ENCODE peak calls at places on chromosome 19, in six cellular contexts. E is right atrium auricular region, G is GM10248, A is fibroblast of villous mesenchyme, L is GM12865, O is upper lobe of left lung. Z is an unnamed sample.
A peak's percentile ranks its signal among the peaks of the same experiment; 100 is the strongest.

GRCh38 chr19:3693030-3693925 is 7.0 kb downstream of the PIP5K1C start:
- DNase-seq in E (no peak), G (no peak), A (no peak), L (no peak), O (no peak), Z (no peak)

GRCh38 chr19:16373539-16373938 is 48.9 kb downstream of the KLF2 start:
- DNase-seq in E (no peak), G (no peak), A (peak; percentile 94), L (no peak), O (no peak), Z (no peak)

GRCh38 chr19:2046046-2046907 is 4.8 kb downstream of the MKNK2 start:
- DNase-seq in E (no peak), G (no peak), A (no peak), L (peak; percentile 29), O (no peak), Z (no peak)

GRCh38 chr19:49434907-49435577 is 6.3 kb downstream of the SLC17A7 start:
- DNase-seq in E (no peak), G (no peak), A (no peak), L (no peak), O (no peak), Z (no peak)

GRCh38 chr19:29840066-29840950 is 28.5 kb downstream of the CCNE1 start:
- DNase-seq in E (no peak), G (no peak), A (no peak), L (no peak), O (no peak), Z (no peak)

GRCh38 chr19:53466726-53467125 is 807 bp upstream of the ZNF813 start:
- DNase-seq in E (no peak), G (no peak), A (no peak), L (no peak), O (no peak), Z (no peak)

GRCh38 chr19:12945479-12946091 is at the start of gene RAD23A:
- DNase-seq in E (peak; percentile 98), G (peak; percentile 95), A (peak; percentile 99), L (peak; percentile 99), O (peak; percentile 98), Z (peak; percentile 99)

GRCh38 chr19:32674153-32674958 is 624 bp downstream of the ANKRD27 start:
- DNase-seq in E (no peak), G (no peak), A (no peak), L (no peak), O (peak; percentile 38), Z (no peak)

GRCh38 chr19:35216026-35216832 is 12.3 kb downstream of the FAM187B start:
- DNase-seq in E (no peak), G (no peak), A (peak; percentile 37), L (no peak), O (no peak), Z (no peak)

GRCh38 chr19:1047696-1048147 is 7.8 kb downstream of the ABCA7 start:
- DNase-seq in E (no peak), G (no peak), A (no peak), L (no peak), O (no peak), Z (no peak)

GRCh38 chr19:41886761-41887710 is 4.1 kb downstream of the ARHGEF1 start:
- DNase-seq in E (no peak), G (peak; percentile 62), A (no peak), L (peak; percentile 85), O (no peak), Z (no peak)

GRCh38 chr19:53664760-53665159 is 33.0 kb downstream of the DPRX start:
- DNase-seq in E (no peak), G (no peak), A (no peak), L (no peak), O (no peak), Z (no peak)

GRCh38 chr19:55226788-55227187 is 1.8 kb downstream of the TMEM86B start:
- DNase-seq in E (no peak), G (no peak), A (no peak), L (no peak), O (no peak), Z (no peak)

GRCh38 chr19:42316223-42317211 is 3.4 kb downstream of the TMEM145 start:
- DNase-seq in E (no peak), G (peak; percentile 74), A (no peak), L (peak; percentile 76), O (peak; percentile 51), Z (no peak)

GRCh38 chr19:51078731-51079130 is 4.0 kb downstream of the KLK14 start:
- DNase-seq in E (no peak), G (no peak), A (no peak), L (no peak), O (no peak), Z (no peak)

GRCh38 chr19:47122359-47123335 is 8.0 kb upstream of the SAE1 start:
- DNase-seq in E (no peak), G (no peak), A (peak; percentile 76), L (no peak), O (no peak), Z (no peak)

GRCh38 chr19:18502633-18503294 is 19.1 kb downstream of the ELL start:
- DNase-seq in E (no peak), G (no peak), A (no peak), L (no peak), O (peak; percentile 54), Z (no peak)

GRCh38 chr19:49216076-49216475 is 58.5 kb downstream of the TRPM4 start:
- DNase-seq in E (no peak), G (no peak), A (peak; percentile 27), L (no peak), O (no peak), Z (no peak)

GRCh38 chr19:7926021-7926726 is at the start of gene CTXN1:
- DNase-seq in E (no peak), G (peak; percentile 90), A (peak; percentile 54), L (peak; percentile 72), O (peak; percentile 59), Z (peak; percentile 78)

DNA sequence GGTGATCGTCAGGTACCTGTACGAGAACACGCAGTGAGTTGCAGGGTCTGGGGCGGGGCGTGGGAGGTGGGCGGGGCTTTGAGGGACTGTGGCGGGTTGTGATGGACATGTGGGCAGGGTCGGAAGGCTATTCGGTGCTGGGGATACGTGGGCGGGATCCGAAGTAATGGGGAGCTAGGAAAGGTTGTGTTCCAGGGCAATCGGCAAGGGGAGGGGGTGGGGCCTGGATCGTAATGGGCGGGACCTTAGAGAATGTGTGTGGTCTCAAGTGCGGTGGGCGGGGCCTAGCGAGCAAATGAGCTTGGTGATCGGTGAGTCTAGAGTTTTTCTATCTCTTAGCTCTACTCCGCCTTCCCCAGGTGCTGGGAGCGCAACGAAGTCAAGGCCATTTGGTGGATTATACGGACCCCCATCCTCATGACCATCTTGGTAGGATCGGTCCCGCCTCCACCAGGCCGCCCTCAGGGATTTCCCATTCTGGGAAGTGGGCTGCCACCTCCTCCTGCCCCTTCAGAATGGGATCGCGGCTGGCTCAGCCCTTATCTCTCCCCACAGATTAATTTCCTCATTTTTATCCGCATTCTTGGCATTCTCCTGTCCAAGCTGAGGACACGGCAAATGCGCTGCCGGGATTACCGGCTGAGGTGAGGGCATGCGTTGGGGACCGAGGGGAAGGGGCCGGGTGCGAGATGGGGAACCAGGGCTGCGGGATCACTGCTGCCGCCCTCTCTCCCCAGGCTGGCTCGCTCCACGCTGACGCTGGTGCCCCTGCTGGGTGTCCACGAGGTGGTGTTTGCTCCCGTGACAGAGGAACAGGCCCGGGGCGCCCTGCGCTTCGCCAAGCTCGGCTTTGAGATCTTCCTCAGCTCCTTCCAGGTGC is 9.6 kb downstream of the GIPR start:
- DNase-seq in E (peak; percentile 70), G (peak; percentile 89), A (peak; percentile 89), L (peak; percentile 93), O (peak; percentile 97), Z (peak; percentile 53)
- TF ChIP-seq CTCF in E (no peak), G (no peak), A (no peak), L (peak; percentile 11), O (peak; percentile 44), Z (peak; percentile 44)

DNA sequence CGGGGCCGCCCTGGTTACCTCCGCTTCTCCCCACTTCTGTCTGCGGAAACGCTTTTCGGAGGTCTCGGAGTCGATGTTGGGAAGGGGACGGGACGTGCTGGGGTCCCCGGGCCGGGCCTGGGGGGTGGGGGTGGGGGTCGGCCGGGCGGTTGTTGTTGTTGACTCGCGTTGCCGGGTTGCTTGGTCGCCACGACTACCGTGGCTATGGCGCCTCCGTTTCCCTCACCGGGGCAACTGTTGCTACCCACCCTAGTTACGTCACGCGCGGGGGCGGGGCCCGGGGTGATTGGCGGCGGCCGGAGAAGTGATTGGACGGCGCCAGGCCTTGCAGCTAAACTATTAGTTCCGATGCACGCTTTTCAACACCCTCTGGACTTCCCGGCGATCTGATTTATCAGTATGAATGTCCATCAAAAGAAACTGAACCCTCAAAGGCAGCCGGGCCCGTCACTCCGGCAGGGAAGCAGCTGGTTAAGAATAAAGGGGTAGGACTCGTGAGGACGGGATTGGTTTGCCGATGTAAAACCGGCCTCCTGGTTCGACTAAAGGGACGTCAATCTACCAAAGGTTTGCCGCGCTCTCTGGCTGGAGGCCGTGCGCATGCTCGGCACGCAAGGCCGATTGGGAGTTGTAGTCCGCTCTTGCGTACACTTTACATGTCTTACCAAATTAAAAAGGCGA is at the start of gene RFX1:
- DNase-seq in E (peak; percentile 100), G (peak; percentile 92), A (peak; percentile 100), L (peak; percentile 100), O (peak; percentile 98), Z (peak; percentile 99)
- TF ChIP-seq CTCF in E (no peak), G (no peak), A (no peak), L (no peak), O (no peak), Z (no peak)

GRCh38 chr19:45929247-45929646 is 14.7 kb upstream of the NANOS2 start:
- DNase-seq in E (no peak), G (no peak), A (no peak), L (no peak), O (no peak), Z (no peak)

GRCh38 chr19:45934551-45935230 is 20.1 kb upstream of the NANOS2 start:
- DNase-seq in E (no peak), G (no peak), A (no peak), L (no peak), O (no peak), Z (no peak)

GRCh38 chr19:45927565-45928261 is 13.1 kb upstream of the NANOS2 start:
- DNase-seq in E (peak; percentile 83), G (peak; percentile 99), A (peak; percentile 89), L (peak; percentile 95), O (peak; percentile 92), Z (peak; percentile 87)

GRCh38 chr19:45933759-45934158 is 19.2 kb upstream of the NANOS2 start:
- DNase-seq in E (no peak), G (no peak), A (no peak), L (no peak), O (no peak), Z (no peak)

GRCh38 chr19:45931055-45931454 is 16.5 kb upstream of the NANOS2 start:
- DNase-seq in E (no peak), G (no peak), A (no peak), L (no peak), O (no peak), Z (no peak)
- TF ChIP-seq CTCF in E (no peak), G (no peak), A (no peak), L (no peak), O (no peak), Z (no peak)

DNA sequence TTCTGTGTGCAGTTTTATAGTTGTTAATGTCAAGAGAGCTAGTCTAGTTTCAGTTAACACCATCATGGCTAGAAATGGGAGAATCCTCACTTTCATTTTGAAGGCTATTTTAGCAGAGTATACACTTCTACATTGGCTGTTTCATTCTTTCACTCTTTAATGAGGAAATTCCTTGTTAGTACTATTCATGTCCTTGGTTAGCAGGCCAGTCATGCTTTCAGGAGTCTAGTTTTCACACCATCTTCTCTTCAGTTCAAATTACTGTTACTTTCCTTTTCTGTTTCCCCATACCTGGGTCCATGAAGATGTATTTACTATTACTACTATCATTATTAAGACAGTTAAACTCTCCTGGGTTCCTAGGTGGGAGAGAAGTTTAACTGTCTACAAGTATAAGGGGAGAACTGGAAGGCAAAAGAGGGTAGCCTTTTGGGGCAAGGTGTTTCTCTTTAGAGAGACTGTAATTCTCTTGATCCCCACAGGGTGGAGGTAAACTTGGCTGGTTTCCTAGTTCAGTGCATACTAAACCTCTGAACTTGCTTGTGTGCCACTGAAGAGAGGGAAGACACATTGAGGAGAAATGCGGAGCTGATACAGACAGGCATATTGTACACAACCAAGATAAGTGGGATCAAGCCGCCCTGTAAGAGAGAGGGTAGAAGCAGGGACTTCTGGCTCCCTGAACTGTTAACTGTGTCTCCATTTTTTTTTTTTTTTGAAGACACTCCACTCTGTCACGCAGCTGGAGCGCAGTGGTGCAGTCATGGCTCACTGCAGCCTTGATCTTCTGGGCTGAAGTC is 41.3 kb upstream of the IGFL4 start:
- DNase-seq in E (no peak), G (peak; percentile 51), A (peak; percentile 65), L (peak; percentile 40), O (no peak), Z (peak; percentile 16)
- TF ChIP-seq CTCF in E (peak; percentile 69), G (peak; percentile 45), A (peak; percentile 69), L (peak; percentile 52), O (peak; percentile 80), Z (peak; percentile 71)